ENCODE peak calls at places on chromosomes 2 and 18, in five cellular contexts. One of them, this sample, is unnamed.

GRCh38 chr2:24793752-24794477 is 690 bp downstream of the CENPO start:
- DNase-seq in fibroblast of villous mesenchyme: peak
- DNase-seq in tibial artery: no peak
- DNase-seq in fibroblast of lung: peak
- DNase-seq in stomach: no peak
- DNase-seq in this sample: no peak

GRCh38 chr2:172428841-172429173 is 1.4 kb downstream of the ITGA6 start:
- DNase-seq in fibroblast of lung: no peak
- DNase-seq in stomach: no peak
- DNase-seq in fibroblast of villous mesenchyme: peak
- DNase-seq in tibial artery: no peak
- DNase-seq in this sample: no peak

GRCh38 chr18:32469691-32470131 is 971 bp downstream of the GAREM1 start:
- DNase-seq in fibroblast of villous mesenchyme: peak
- DNase-seq in stomach: no peak
- DNase-seq in tibial artery: no peak
- DNase-seq in fibroblast of lung: peak
- DNase-seq in this sample: no peak

GRCh38 chr2:235860111-235860510 is 308.1 kb downstream of the GBX2 start:
- DNase-seq in fibroblast of lung: no peak
- DNase-seq in fibroblast of villous mesenchyme: peak
- DNase-seq in stomach: no peak
- DNase-seq in tibial artery: no peak
- DNase-seq in this sample: no peak

GRCh38 chr2:160696061-160696452 is 202.4 kb upstream of the RBMS1 start:
- DNase-seq in tibial artery: no peak
- DNase-seq in fibroblast of villous mesenchyme: peak
- DNase-seq in fibroblast of lung: no peak
- DNase-seq in stomach: no peak
- DNase-seq in this sample: no peak

GRCh38 chr2:183250472-183250871 is 126.2 kb downstream of the NUP35 start:
- DNase-seq in tibial artery: no peak
- DNase-seq in fibroblast of lung: no peak
- DNase-seq in stomach: no peak
- DNase-seq in fibroblast of villous mesenchyme: no peak
- DNase-seq in this sample: no peak

GRCh38 chr2:237774811-237775553 is 23.6 kb upstream of the RBM44 start:
- DNase-seq in tibial artery: no peak
- DNase-seq in fibroblast of lung: peak
- DNase-seq in stomach: peak
- DNase-seq in fibroblast of villous mesenchyme: peak
- DNase-seq in this sample: no peak

GRCh38 chr2:8307779-8308178 is 374.1 kb upstream of the ID2 start:
- DNase-seq in stomach: no peak
- DNase-seq in fibroblast of lung: no peak
- DNase-seq in fibroblast of villous mesenchyme: no peak
- DNase-seq in tibial artery: no peak
- DNase-seq in this sample: no peak

GRCh38 chr2:187654535-187654934 is 100.3 kb upstream of the TFPI start:
- DNase-seq in tibial artery: no peak
- DNase-seq in fibroblast of lung: no peak
- DNase-seq in fibroblast of villous mesenchyme: no peak
- DNase-seq in stomach: peak
- DNase-seq in this sample: no peak

GRCh38 chr2:207828361-207829057 is 58.8 kb upstream of the FZD5 start:
- DNase-seq in fibroblast of lung: no peak
- DNase-seq in stomach: peak
- DNase-seq in tibial artery: no peak
- DNase-seq in fibroblast of villous mesenchyme: no peak
- DNase-seq in this sample: no peak

GRCh38 chr18:57931038-57931437 is 113.0 kb upstream of the NEDD4L start:
- DNase-seq in stomach: peak
- DNase-seq in fibroblast of lung: no peak
- DNase-seq in tibial artery: no peak
- DNase-seq in fibroblast of villous mesenchyme: no peak
- DNase-seq in this sample: no peak

GRCh38 chr2:225041210-225041870 is 928 bp downstream of the DOCK10 start:
- DNase-seq in tibial artery: peak
- DNase-seq in fibroblast of lung: peak
- DNase-seq in fibroblast of villous mesenchyme: peak
- DNase-seq in stomach: peak
- DNase-seq in this sample: peak

GRCh38 chr2:46871976-46872381 is 43.6 kb downstream of the MCFD2 start:
- DNase-seq in tibial artery: no peak
- DNase-seq in stomach: no peak
- DNase-seq in fibroblast of villous mesenchyme: peak
- DNase-seq in fibroblast of lung: no peak
- DNase-seq in this sample: peak

GRCh38 chr18:43160509-43160908 is 45.0 kb upstream of the RIT2 start:
- DNase-seq in fibroblast of lung: peak
- DNase-seq in tibial artery: no peak
- DNase-seq in fibroblast of villous mesenchyme: no peak
- DNase-seq in stomach: no peak
- DNase-seq in this sample: no peak

GRCh38 chr2:6787376-6787775 is 78.3 kb downstream of the CMPK2 start:
- DNase-seq in tibial artery: no peak
- DNase-seq in fibroblast of lung: no peak
- DNase-seq in fibroblast of villous mesenchyme: no peak
- DNase-seq in stomach: no peak
- DNase-seq in this sample: no peak

GRCh38 chr2:173860082-173860481 is 105.1 kb downstream of the SP3 start:
- DNase-seq in fibroblast of villous mesenchyme: no peak
- DNase-seq in tibial artery: no peak
- DNase-seq in fibroblast of lung: no peak
- DNase-seq in stomach: no peak
- DNase-seq in this sample: no peak

GRCh38 chr2:14826518-14826917 is 194.0 kb downstream of the LRATD1 start:
- DNase-seq in tibial artery: no peak
- DNase-seq in fibroblast of lung: no peak
- DNase-seq in stomach: no peak
- DNase-seq in fibroblast of villous mesenchyme: no peak
- DNase-seq in this sample: no peak

GRCh38 chr2:216081487-216082387 is at the start of the genes PECR and TMEM169:
- DNase-seq in stomach: peak
- DNase-seq in fibroblast of villous mesenchyme: peak
- DNase-seq in tibial artery: peak
- DNase-seq in fibroblast of lung: peak
- DNase-seq in this sample: peak

GRCh38 chr2:101133492-101134101 is 17.6 kb downstream of the TBC1D8 start:
- DNase-seq in stomach: no peak
- DNase-seq in fibroblast of lung: no peak
- DNase-seq in fibroblast of villous mesenchyme: no peak
- DNase-seq in tibial artery: no peak
- DNase-seq in this sample: no peak

GRCh38 chr2:104685591-104685990 is 168.3 kb upstream of the POU3F3 start:
- DNase-seq in fibroblast of lung: no peak
- DNase-seq in fibroblast of villous mesenchyme: no peak
- DNase-seq in tibial artery: no peak
- DNase-seq in stomach: no peak
- DNase-seq in this sample: no peak

GRCh38 chr2:143171817-143172216 is 42.6 kb downstream of the ARHGAP15 start:
- DNase-seq in fibroblast of lung: peak
- DNase-seq in stomach: no peak
- DNase-seq in tibial artery: no peak
- DNase-seq in fibroblast of villous mesenchyme: peak
- DNase-seq in this sample: no peak

GRCh38 chr2:237390235-237390634 is 23.7 kb downstream of the COL6A3 start:
- DNase-seq in fibroblast of villous mesenchyme: no peak
- DNase-seq in fibroblast of lung: no peak
- DNase-seq in tibial artery: no peak
- DNase-seq in stomach: no peak
- DNase-seq in this sample: no peak

GRCh38 chr18:48639772-48640432 is 101.1 kb downstream of the CTIF start:
- DNase-seq in tibial artery: no peak
- DNase-seq in stomach: no peak
- DNase-seq in fibroblast of villous mesenchyme: no peak
- DNase-seq in fibroblast of lung: no peak
- DNase-seq in this sample: no peak

GRCh38 chr2:167626301-167626700 is 621.1 kb downstream of the STK39 start:
- DNase-seq in fibroblast of lung: peak
- DNase-seq in stomach: no peak
- DNase-seq in tibial artery: no peak
- DNase-seq in fibroblast of villous mesenchyme: no peak
- DNase-seq in this sample: no peak

GRCh38 chr2:222483513-222484039 is 59.2 kb downstream of the SGPP2 start:
- DNase-seq in fibroblast of lung: no peak
- DNase-seq in stomach: no peak
- DNase-seq in tibial artery: no peak
- DNase-seq in fibroblast of villous mesenchyme: no peak
- DNase-seq in this sample: no peak

GRCh38 chr2:227132986-227133385 is 31.0 kb downstream of the COL4A4 start:
- DNase-seq in stomach: no peak
- DNase-seq in fibroblast of lung: no peak
- DNase-seq in tibial artery: no peak
- DNase-seq in fibroblast of villous mesenchyme: no peak
- DNase-seq in this sample: no peak

GRCh38 chr2:110674620-110675555 is 3.0 kb downstream of the BUB1 start:
- DNase-seq in tibial artery: no peak
- DNase-seq in fibroblast of villous mesenchyme: peak
- DNase-seq in fibroblast of lung: peak
- DNase-seq in stomach: peak
- DNase-seq in this sample: no peak

GRCh38 chr2:73291461-73292315 is 1.7 kb downstream of the EGR4 start:
- DNase-seq in fibroblast of villous mesenchyme: no peak
- DNase-seq in fibroblast of lung: no peak
- DNase-seq in tibial artery: no peak
- DNase-seq in stomach: no peak
- DNase-seq in this sample: peak

GRCh38 chr2:39379643-39380524 is 57.2 kb downstream of the MAP4K3 start:
- DNase-seq in fibroblast of lung: peak
- DNase-seq in tibial artery: no peak
- DNase-seq in fibroblast of villous mesenchyme: peak
- DNase-seq in stomach: no peak
- DNase-seq in this sample: no peak

GRCh38 chr2:219551863-219552381 is 8.1 kb downstream of the TMEM198 start:
- DNase-seq in tibial artery: no peak
- DNase-seq in fibroblast of lung: no peak
- DNase-seq in fibroblast of villous mesenchyme: peak
- DNase-seq in stomach: no peak
- DNase-seq in this sample: no peak
- H3K4me3 ChIP-seq in tibial artery: peak
- H3K4me3 ChIP-seq in fibroblast of lung: peak
- H3K4me3 ChIP-seq in fibroblast of villous mesenchyme: peak
- H3K4me3 ChIP-seq in stomach: peak
- H3K4me3 ChIP-seq in this sample: peak

DNA sequence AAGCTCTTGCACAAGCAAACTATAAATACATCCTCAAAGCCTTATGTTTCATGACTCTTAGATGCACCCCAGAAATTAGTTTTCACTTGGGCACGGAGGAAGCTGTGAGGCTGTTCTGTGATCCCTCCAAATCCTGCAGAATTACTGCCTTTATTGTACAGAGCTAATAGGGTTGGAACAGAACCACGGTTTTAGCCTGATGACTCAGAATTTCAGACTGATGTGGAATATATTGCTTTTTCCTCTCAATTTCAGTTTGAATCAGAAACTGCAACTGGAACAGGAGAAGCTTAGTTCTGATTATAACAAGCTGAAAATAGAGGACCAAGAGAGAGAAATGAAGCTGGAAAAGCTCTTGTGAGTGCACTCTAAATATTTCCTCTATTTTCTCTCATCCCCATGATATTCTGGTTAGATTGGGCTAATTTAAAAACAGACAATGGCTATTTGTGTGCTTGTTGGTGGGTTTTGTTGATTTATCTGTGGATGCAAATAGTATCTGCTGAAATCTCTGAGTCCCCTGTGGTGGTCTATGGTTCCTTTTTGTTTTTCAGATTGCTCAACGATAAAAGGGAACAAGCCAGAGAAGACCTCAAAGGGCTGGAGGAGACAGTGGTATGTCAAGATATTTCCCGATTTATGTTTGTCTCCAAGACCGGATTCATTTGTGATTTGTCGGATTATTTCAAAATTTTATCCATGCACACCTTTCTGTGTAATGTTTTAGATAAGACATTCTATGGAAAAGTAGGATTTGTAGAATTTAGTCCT is 38.1 kb upstream of the LYPD6B start:
- DNase-seq in stomach: no peak
- DNase-seq in fibroblast of villous mesenchyme: no peak
- DNase-seq in tibial artery: no peak
- DNase-seq in fibroblast of lung: no peak
- DNase-seq in this sample: no peak
- H3K4me3 ChIP-seq in stomach: no peak
- H3K4me3 ChIP-seq in fibroblast of villous mesenchyme: no peak
- H3K4me3 ChIP-seq in tibial artery: no peak
- H3K4me3 ChIP-seq in fibroblast of lung: no peak
- H3K4me3 ChIP-seq in this sample: no peak

DNA sequence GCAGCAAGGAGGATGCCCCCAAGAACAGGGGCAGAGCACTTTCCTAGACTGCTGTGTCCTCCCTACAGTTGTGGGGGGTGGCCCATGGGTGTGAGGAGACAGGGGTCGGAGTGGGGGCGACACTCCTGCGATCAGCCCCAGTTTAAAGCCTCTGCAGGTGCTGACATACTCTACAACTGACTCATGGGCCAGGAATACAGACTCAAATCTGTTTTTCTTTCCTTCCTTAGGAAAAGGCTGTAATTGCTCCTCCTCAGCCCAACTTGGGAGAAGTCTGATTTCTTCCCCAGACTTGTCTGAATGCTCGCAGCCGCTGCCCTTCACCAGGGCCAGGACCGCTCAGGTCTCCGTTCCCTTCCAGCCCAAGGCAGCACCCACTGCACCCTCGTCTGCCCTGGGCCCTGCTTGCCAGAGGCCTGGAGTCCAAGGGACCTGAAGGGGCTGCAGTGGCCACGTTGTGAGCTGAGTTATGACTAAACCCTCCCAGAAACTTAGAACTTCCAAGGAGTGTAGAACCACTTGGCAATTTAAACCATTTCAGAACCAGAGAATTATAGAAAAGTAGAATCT is 41.3 kb downstream of the RHOB start:
- DNase-seq in tibial artery: peak
- DNase-seq in stomach: peak
- DNase-seq in fibroblast of villous mesenchyme: no peak
- DNase-seq in fibroblast of lung: no peak
- DNase-seq in this sample: no peak
- H3K4me3 ChIP-seq in tibial artery: no peak
- H3K4me3 ChIP-seq in stomach: no peak
- H3K4me3 ChIP-seq in fibroblast of villous mesenchyme: no peak
- H3K4me3 ChIP-seq in fibroblast of lung: no peak
- H3K4me3 ChIP-seq in this sample: no peak

DNA sequence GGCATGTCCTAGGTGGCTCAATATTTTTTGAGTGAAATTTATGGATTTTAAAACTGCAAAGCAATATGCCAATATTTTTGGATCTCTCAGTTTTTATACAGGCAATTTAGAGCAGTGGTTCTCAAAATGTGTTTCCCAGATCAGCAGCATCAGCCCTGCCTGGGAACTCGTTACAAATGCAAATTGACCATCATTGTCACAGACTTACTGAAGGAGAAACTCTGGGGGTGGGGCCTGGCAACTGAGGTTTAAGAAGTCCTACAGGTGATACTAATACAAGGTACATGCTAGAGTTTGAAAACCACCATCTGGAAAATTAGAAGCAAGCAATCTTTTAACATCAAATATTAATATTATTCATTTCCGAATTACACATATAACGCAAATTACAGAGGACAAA is 215.6 kb upstream of the PID1 start:
- DNase-seq in stomach: no peak
- DNase-seq in fibroblast of lung: no peak
- DNase-seq in tibial artery: no peak
- DNase-seq in fibroblast of villous mesenchyme: no peak
- DNase-seq in this sample: no peak
- H3K4me3 ChIP-seq in stomach: no peak
- H3K4me3 ChIP-seq in fibroblast of lung: no peak
- H3K4me3 ChIP-seq in tibial artery: no peak
- H3K4me3 ChIP-seq in fibroblast of villous mesenchyme: no peak
- H3K4me3 ChIP-seq in this sample: no peak